ENCODE peak calls at places on chromosomes 3 and 15, in five cellular contexts. O, F, D, M and I are unnamed samples.
A peak's percentile ranks its signal among the peaks of the same experiment; 100 is the strongest.

GRCh38 chr15:98160236-98160635 is 199.7 kb downstream of the ARRDC4 start:
- DNase-seq in O (no peak), F (no peak), D (no peak), M (no peak), I (no peak)

GRCh38 chr3:112767177-112767576 is 79.5 kb downstream of the CD200R1L start:
- DNase-seq in O (no peak), F (no peak), D (no peak), M (no peak), I (no peak)

GRCh38 chr3:33578325-33579180 is 138.3 kb upstream of the UBP1 start:
- DNase-seq in O (no peak), F (no peak), D (no peak), M (no peak), I (no peak)

GRCh38 chr3:143001034-143001368 is 369 bp upstream of the U2SURP start:
- DNase-seq in O (peak; percentile 63), F (no peak), D (no peak), M (peak; percentile 93), I (no peak)

GRCh38 chr3:36904641-36905040 is 40.2 kb downstream of the TRANK1 start:
- DNase-seq in O (no peak), F (no peak), D (no peak), M (peak; percentile 54), I (no peak)

GRCh38 chr3:141052570-141053069 is 1.5 kb downstream of the SPSB4 start:
- DNase-seq in O (peak; percentile 43), F (no peak), D (peak; percentile 76), M (no peak), I (no peak)

GRCh38 chr3:72520690-72521308 is 327.4 kb downstream of the SHQ1 start:
- DNase-seq in O (no peak), F (no peak), D (no peak), M (peak; percentile 40), I (no peak)

GRCh38 chr15:49720221-49720620 is 99.4 kb downstream of the DTWD1 start:
- DNase-seq in O (no peak), F (no peak), D (no peak), M (no peak), I (no peak)

GRCh38 chr3:154090116-154090420 is 31.1 kb upstream of the ARHGEF26 start:
- DNase-seq in O (no peak), F (no peak), D (no peak), M (no peak), I (no peak)

GRCh38 chr3:97960561-97961275 is 11.5 kb downstream of the RIOX2 start:
- DNase-seq in O (no peak), F (no peak), D (no peak), M (no peak), I (no peak)

GRCh38 chr15:70857547-70858265 is 3.7 kb upstream of the LARP6 start:
- DNase-seq in O (no peak), F (no peak), D (no peak), M (no peak), I (no peak)

GRCh38 chr3:3589715-3590130 is 209.5 kb upstream of the LRRN1 start:
- DNase-seq in O (no peak), F (no peak), D (no peak), M (no peak), I (no peak)

DNA sequence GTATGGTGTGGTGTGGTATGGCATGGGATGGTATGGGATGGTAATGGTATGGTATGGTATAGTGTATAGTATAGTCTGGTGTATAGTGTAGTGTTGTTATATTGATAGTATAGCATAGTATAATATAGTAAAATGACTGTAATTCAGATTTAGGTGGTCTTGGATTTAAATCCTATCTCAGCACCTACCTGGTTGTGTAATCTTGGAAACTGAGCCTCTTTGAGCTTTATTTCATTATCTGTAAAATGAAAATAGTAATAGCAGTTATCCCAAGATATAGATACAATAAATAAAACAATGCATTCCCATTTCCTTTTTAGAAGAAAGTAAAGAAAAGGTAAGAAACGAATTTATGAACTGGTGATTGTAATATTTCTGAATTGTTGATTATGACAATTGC is 27.5 kb upstream of the MEF2A start:
- DNase-seq in O (no peak), F (no peak), D (no peak), M (no peak), I (no peak)
- H3K4me3 ChIP-seq in O (no peak overlapping the region), F (no peak overlapping the region), D (no peak overlapping the region), M (no peak overlapping the region), I (no peak overlapping the region)

DNA sequence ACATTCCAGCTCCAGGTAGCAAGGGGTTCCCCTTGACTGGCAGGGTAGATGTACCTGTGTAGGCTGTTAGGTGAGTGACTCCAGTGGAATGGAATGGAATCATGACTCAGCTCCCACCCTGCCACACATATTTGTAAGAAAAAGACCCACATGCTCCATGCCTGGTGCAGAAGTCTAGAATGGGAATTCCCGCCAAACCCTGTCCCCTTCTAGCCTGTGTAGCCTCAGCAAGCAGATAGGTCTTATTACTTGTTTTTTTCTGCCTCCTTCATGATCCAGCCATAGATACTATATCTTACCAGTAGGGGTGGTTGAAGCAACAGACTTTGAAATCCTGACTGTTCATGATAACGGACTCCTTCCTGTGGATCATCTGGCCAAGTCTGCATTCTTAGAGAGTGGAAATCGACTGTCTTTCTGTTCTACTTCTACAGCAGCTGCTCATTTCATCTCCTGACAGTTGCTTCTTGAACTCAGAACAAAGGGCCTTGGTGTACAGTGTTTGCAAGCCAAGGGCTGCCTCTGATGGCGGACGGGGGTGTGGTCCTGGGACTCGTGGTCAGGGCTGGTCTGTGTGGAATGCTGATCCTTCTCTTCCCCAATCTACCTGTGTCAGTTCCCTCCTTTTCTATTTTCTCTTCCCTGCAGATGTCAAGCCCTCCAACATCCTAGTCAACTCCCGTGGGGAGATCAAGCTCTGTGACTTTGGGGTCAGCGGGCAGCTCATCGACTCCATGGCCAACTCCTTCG is 16.3 kb downstream of the SNAPC5 start:
- DNase-seq in O (no peak), F (no peak), D (no peak), M (no peak), I (no peak)
- TF ChIP-seq CTCF in O (no peak), F (no peak), D (no peak), M (no peak), I (no peak)

GRCh38 chr3:13282986-13283876 is 136.9 kb downstream of the NUP210 start:
- DNase-seq in O (no peak), F (no peak), D (no peak), M (no peak), I (no peak)
- H3K4me3 ChIP-seq in O (peak overlapping the region; percentile 71), F (peak overlapping the region; percentile 31), D (no peak overlapping the region), M (no peak overlapping the region), I (no peak overlapping the region)

DNA sequence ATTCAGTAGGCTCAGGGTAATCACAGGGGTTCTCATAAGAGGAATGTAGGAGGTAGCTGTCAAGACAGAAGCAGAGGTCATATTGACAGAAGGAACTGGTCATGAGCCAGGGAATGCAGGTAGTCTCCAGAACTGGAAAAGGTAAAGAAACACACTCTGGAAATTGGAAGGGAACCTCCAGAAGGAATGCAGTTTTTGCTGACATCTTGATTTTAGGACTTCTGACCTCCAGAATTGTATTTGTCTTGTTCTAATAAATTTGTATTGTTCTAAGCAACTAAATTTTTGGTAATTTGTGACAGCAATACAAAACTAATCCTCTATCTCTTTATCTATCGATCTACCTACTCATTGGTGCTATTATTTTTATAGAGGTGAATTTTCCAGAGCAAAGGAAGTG is 49.2 kb downstream of the OTOL1 start:
- DNase-seq in O (no peak), F (no peak), D (no peak), M (no peak), I (no peak)
- TF ChIP-seq CTCF in O (no peak), F (no peak), D (no peak), M (no peak), I (no peak)

GRCh38 chr15:58549780-58550064 is 117.9 kb downstream of the LIPC start:
- DNase-seq in O (no peak), F (no peak), D (no peak), M (no peak), I (no peak)
- H3K4me3 ChIP-seq in O (no peak overlapping the region), F (no peak overlapping the region), D (no peak overlapping the region), M (no peak overlapping the region), I (no peak overlapping the region)

GRCh38 chr3:62559831-62560445 is 186.6 kb upstream of the FEZF2 start:
- DNase-seq in O (no peak), F (no peak), D (no peak), M (no peak), I (no peak)

GRCh38 chr3:62557450-62557849 is 184.1 kb upstream of the FEZF2 start:
- DNase-seq in O (no peak), F (no peak), D (no peak), M (no peak), I (no peak)

GRCh38 chr3:62557983-62558382 is 184.6 kb upstream of the FEZF2 start:
- DNase-seq in O (no peak), F (no peak), D (no peak), M (no peak), I (no peak)

GRCh38 chr3:62556121-62556520 is 182.8 kb upstream of the FEZF2 start:
- DNase-seq in O (no peak), F (no peak), D (no peak), M (no peak), I (no peak)

GRCh38 chr3:62558549-62559112 is 185.3 kb upstream of the FEZF2 start:
- DNase-seq in O (no peak), F (no peak), D (no peak), M (no peak), I (no peak)
- TF ChIP-seq CTCF in O (peak; percentile 34), F (no peak), D (no peak), M (no peak), I (no peak)